ENCODE peak calls at places on chromosomes 7 and 10, in four cellular contexts. J is CD8-positive, alpha-beta memory T cell; P is heart right ventricle; D is CD8-positive, alpha-beta T cell. S is an unnamed sample.

GRCh38 chr10:30456262-30456661 is 22.3 kb downstream of the MAP3K8 start:
- DNase-seq in J (peak; percentile 21), P (no peak), D (no peak), S (no peak)

GRCh38 chr7:70506463-70506862 is 625.5 kb upstream of the GALNT17 start:
- DNase-seq in J (no peak), P (no peak), D (no peak), S (no peak)

GRCh38 chr7:154927624-154928125 is 75.2 kb downstream of the PAXIP1 start:
- DNase-seq in J (peak; percentile 69), P (peak; percentile 84), D (peak; percentile 68), S (peak; percentile 71)

GRCh38 chr7:19116121-19117080 is 1.0 kb downstream of the TWIST1 start:
- DNase-seq in J (no peak), P (no peak), D (no peak), S (no peak)

GRCh38 chr10:124606822-124607221 is 137.4 kb downstream of the FAM53B start:
- DNase-seq in J (no peak), P (no peak), D (no peak), S (no peak)

GRCh38 chr7:59986-60675 is 132.2 kb upstream of the FAM20C start:
- DNase-seq in J (no peak), P (no peak), D (no peak), S (no peak)

GRCh38 chr7:136104269-136104603 is 127.1 kb upstream of the MTPN start:
- DNase-seq in J (no peak), P (no peak), D (no peak), S (no peak)

GRCh38 chr7:490461-491291 is 29.0 kb downstream of the PDGFA start:
- DNase-seq in J (no peak), P (no peak), D (no peak), S (no peak)

GRCh38 chr10:62186999-62187695 is 81.5 kb downstream of the RTKN2 start:
- DNase-seq in J (no peak), P (no peak), D (no peak), S (no peak)

GRCh38 chr7:31875424-31875823 is 188.4 kb downstream of the PPP1R17 start:
- DNase-seq in J (no peak), P (peak; percentile 64), D (no peak), S (no peak)

GRCh38 chr7:159035571-159036073 is 109.0 kb downstream of the VIPR2 start:
- DNase-seq in J (no peak), P (no peak), D (no peak), S (no peak)

GRCh38 chr7:159033956-159034938 is 110.4 kb downstream of the VIPR2 start:
- DNase-seq in J (no peak), P (no peak), D (no peak), S (no peak)

GRCh38 chr7:159036916-159037605 is 107.6 kb downstream of the VIPR2 start:
- DNase-seq in J (no peak), P (no peak), D (no peak), S (no peak)

GRCh38 chr7:159033473-159033825 is 111.2 kb downstream of the VIPR2 start:
- DNase-seq in J (no peak), P (no peak), D (no peak), S (no peak)

GRCh38 chr7:159034988-159035387 is 109.7 kb downstream of the VIPR2 start:
- DNase-seq in J (no peak), P (no peak), D (no peak), S (no peak)
- H3K36me3 ChIP-seq in J (no peaks in the 10 kb centered on the region), P (no peaks in the 10 kb centered on the region), D (no peaks in the 10 kb centered on the region), S (no peaks in the 10 kb centered on the region)

GRCh38 chr7:127850195-127850594 is 181.0 kb downstream of the LRRC4 start:
- DNase-seq in J (no peak), P (no peak), D (no peak), S (no peak)
- H3K36me3 ChIP-seq in J (no peaks in the 10 kb centered on the region), P (no peaks in the 10 kb centered on the region), D (no peaks in the 10 kb centered on the region), S (no peaks in the 10 kb centered on the region)

GRCh38 chr10:125836746-125837145 is 13.4 kb downstream of the BCCIP start:
- DNase-seq in J (no peak), P (no peak), D (no peak), S (no peak)

GRCh38 chr10:125843603-125844329 is 20.4 kb downstream of the BCCIP start:
- DNase-seq in J (no peak), P (no peak), D (no peak), S (no peak)

GRCh38 chr10:125840955-125841354 is 17.6 kb downstream of the BCCIP start:
- DNase-seq in J (no peak), P (no peak), D (no peak), S (no peak)

GRCh38 chr10:125840406-125840805 is 17.1 kb downstream of the BCCIP start:
- DNase-seq in J (no peak), P (no peak), D (no peak), S (no peak)

GRCh38 chr10:125839176-125839575 is 15.8 kb downstream of the BCCIP start:
- DNase-seq in J (no peak), P (no peak), D (no peak), S (no peak)
- H3K36me3 ChIP-seq in J (peaks cover 19% of the 10 kb centered on the region), P (peaks cover 59% of the 10 kb centered on the region), D (peaks cover 34% of the 10 kb centered on the region), S (peaks cover 84% of the 10 kb centered on the region)

GRCh38 chr7:16603633-16604032 is 41.9 kb downstream of the ANKMY2 start:
- DNase-seq in J (no peak), P (no peak), D (no peak), S (no peak)
- H3K36me3 ChIP-seq in J (no peaks in the 10 kb centered on the region), P (peaks cover 36% of the 10 kb centered on the region), D (peaks cover 19% of the 10 kb centered on the region), S (no peaks in the 10 kb centered on the region)

DNA sequence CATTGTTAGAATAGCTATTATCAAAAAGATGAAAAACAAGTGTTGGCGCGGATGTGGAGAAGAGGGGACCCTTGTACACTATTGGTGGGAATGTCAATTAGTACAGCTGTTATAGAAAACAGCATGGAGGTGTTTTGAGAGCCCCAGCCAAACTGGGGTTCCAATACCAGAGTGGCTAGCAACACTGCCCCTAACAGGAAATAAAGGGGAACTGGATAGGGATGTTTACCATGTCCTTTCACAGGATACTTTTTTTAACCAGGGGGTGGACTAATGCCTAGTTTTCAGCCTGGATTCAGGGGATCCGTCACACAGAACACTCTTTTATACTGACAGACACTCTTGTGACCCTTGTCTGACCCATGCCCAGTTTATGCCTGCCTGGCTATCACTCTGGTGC is 6.9 kb upstream of the GSTK1 start:
- DNase-seq in J (no peak), P (no peak), D (no peak), S (no peak)
- H3K36me3 ChIP-seq in J (no peaks in the 10 kb centered on the region), P (no peaks in the 10 kb centered on the region), D (no peaks in the 10 kb centered on the region), S (no peaks in the 10 kb centered on the region)

GRCh38 chr7:149175150-149175549 is 20.2 kb upstream of the ZNF282 start:
- DNase-seq in J (no peak), P (no peak), D (no peak), S (no peak)
- H3K36me3 ChIP-seq in J (peaks cover 37% of the 10 kb centered on the region), P (peaks cover 43% of the 10 kb centered on the region), D (peaks cover 18% of the 10 kb centered on the region), S (peaks cover 69% of the 10 kb centered on the region)

GRCh38 chr10:100923580-100923979 is 10.8 kb downstream of the SLF2 start:
- DNase-seq in J (no peak), P (no peak), D (no peak), S (no peak)
- H3K36me3 ChIP-seq in J (peaks cover 24% of the 10 kb centered on the region), P (peaks cover 63% of the 10 kb centered on the region), D (peaks cover 25% of the 10 kb centered on the region), S (peaks cover under 1% of the 10 kb centered on the region)

GRCh38 chr7:90755041-90755440 is 158.9 kb downstream of the CDK14 start:
- DNase-seq in J (no peak), P (no peak), D (no peak), S (no peak)
- H3K36me3 ChIP-seq in J (no peaks in the 10 kb centered on the region), P (no peaks in the 10 kb centered on the region), D (no peaks in the 10 kb centered on the region), S (no peaks in the 10 kb centered on the region)

GRCh38 chr7:130910949-130911944 is 177.2 kb upstream of the KLF14 start:
- DNase-seq in J (no peak), P (no peak), D (no peak), S (no peak)

GRCh38 chr7:130914589-130915294 is 180.7 kb upstream of the KLF14 start:
- DNase-seq in J (no peak), P (no peak), D (no peak), S (no peak)

GRCh38 chr7:130912910-130913720 is 179.1 kb upstream of the KLF14 start:
- DNase-seq in J (peak; percentile 84), P (peak; percentile 67), D (peak; percentile 62), S (no peak)

GRCh38 chr7:130912086-130912909 is 178.3 kb upstream of the KLF14 start:
- DNase-seq in J (no peak), P (no peak), D (no peak), S (no peak)

GRCh38 chr7:130913721-130914588 is 179.9 kb upstream of the KLF14 start:
- DNase-seq in J (no peak), P (no peak), D (no peak), S (no peak)
- H3K36me3 ChIP-seq in J (no peaks in the 10 kb centered on the region), P (no peaks in the 10 kb centered on the region), D (no peaks in the 10 kb centered on the region), S (no peaks in the 10 kb centered on the region)

S was measured in gastrocnemius medialis.